ENCODE peak calls at places on chromosome 18, in eight cellular contexts. N is stomach; V is GM19239; G is activated CD8-positive, alpha-beta T cell treated with anti-CD3 and anti-CD28 coated beads, Interleukin-2, amount 10 ng/mL, durations not matched to agents 7 days and 5 days; F is EL; E is SHP77 treated with DMSO at 0.1 percent for 48 hours; Y is hepatocyte; W is brain pericyte. S is an unnamed sample.

GRCh38 chr18:74803769-74804168 is 206.1 kb downstream of the ZNF407 start:
- DNase-seq in Y (no peak), N (no peak), W (no peak), F (no peak), V (no peak), G (no peak), E (no peak), S (no peak)

GRCh38 chr18:54776282-54776977 is 51.8 kb upstream of the RAB27B start:
- DNase-seq in V (no peak), Y (peak; percentile 65), W (peak; percentile 90), N (no peak), G (no peak), F (peak; percentile 98), E (no peak), S (no peak)

GRCh38 chr18:730692-731091 is 18.3 kb upstream of the ENOSF1 start:
- DNase-seq in V (no peak), Y (no peak), G (no peak), W (no peak), E (no peak), F (no peak), N (no peak), S (no peak)

GRCh38 chr18:57648414-57648813 is 26.8 kb upstream of the NARS1 start:
- DNase-seq in W (no peak), N (no peak), E (no peak), Y (no peak), F (no peak), G (no peak), V (no peak), S (no peak)

GRCh38 chr18:79680891-79681339 is 1.3 kb downstream of the CTDP1 start:
- DNase-seq in E (no peak), G (no peak), F (no peak), Y (no peak), V (no peak), N (no peak), W (no peak), S (no peak)

GRCh38 chr18:36194719-36195315 is 7.5 kb downstream of the MOCOS start:
- DNase-seq in G (no peak), E (no peak), N (no peak), W (no peak), Y (no peak), V (no peak), F (no peak), S (no peak)

GRCh38 chr18:58044370-58045264 is 591 bp downstream of the NEDD4L start:
- DNase-seq in G (peak; percentile 47), N (peak; percentile 52), V (peak; percentile 29), F (peak; percentile 64), Y (peak; percentile 63), W (no peak), E (no peak), S (peak; percentile 84)

GRCh38 chr18:62979172-62979571 is 263.8 kb downstream of the PHLPP1 start:
- DNase-seq in Y (no peak), G (no peak), V (no peak), W (peak; percentile 47), F (peak; percentile 78), E (peak; percentile 83), N (peak; percentile 60), S (peak; percentile 86)

GRCh38 chr18:68316636-68317035 is 398.3 kb downstream of the TMX3 start:
- DNase-seq in G (no peak), W (no peak), E (peak; percentile 65), V (no peak), F (peak; percentile 63), Y (no peak), N (no peak), S (peak; percentile 2)

GRCh38 chr18:51135361-51135760 is 62.1 kb downstream of the MEX3C start:
- DNase-seq in E (no peak), W (no peak), G (no peak), N (no peak), V (no peak), Y (no peak), F (peak; percentile 81), S (no peak)

GRCh38 chr18:25349926-25350560 is 1.9 kb downstream of the ZNF521 start:
- DNase-seq in Y (peak; percentile 31), W (no peak), E (no peak), G (no peak), N (no peak), V (no peak), F (peak; percentile 8), S (no peak)

GRCh38 chr18:24544141-24544498 is 83.7 kb downstream of the HRH4 start:
- DNase-seq in W (no peak), N (no peak), Y (peak; percentile 62), V (no peak), E (no peak), G (no peak), F (peak; percentile 15), S (no peak)

GRCh38 chr18:79962835-79963657 is 1.4 kb upstream of the HSBP1L1 start:
- DNase-seq in E (no peak), N (no peak), W (no peak), V (no peak), F (no peak), Y (no peak), G (peak; percentile 45), S (no peak)

GRCh38 chr18:52907522-52907921 is 567.5 kb downstream of the DCC start:
- DNase-seq in N (no peak), V (no peak), Y (no peak), E (no peak), G (no peak), F (no peak), W (no peak), S (no peak)

GRCh38 chr18:48293954-48294893 is 115.0 kb downstream of the ZBTB7C start:
- DNase-seq in G (peak; percentile 5), E (peak; percentile 98), Y (no peak), V (no peak), W (no peak), F (peak; percentile 11), N (no peak), S (peak; percentile 62)

GRCh38 chr18:10231220-10231619 is 223.2 kb upstream of the APCDD1 start:
- DNase-seq in F (no peak), E (no peak), G (no peak), Y (no peak), V (no peak), N (no peak), W (no peak), S (no peak)

GRCh38 chr18:8771930-8772329 is 66.6 kb downstream of the MTCL1 start:
- DNase-seq in G (no peak), W (no peak), E (no peak), Y (no peak), V (no peak), N (peak; percentile 51), F (no peak), S (peak; percentile 12)

GRCh38 chr18:68803371-68803770 is 5.5 kb downstream of the CCDC102B start:
- DNase-seq in G (no peak), N (peak; percentile 36), E (no peak), Y (peak; percentile 17), F (peak; percentile 74), V (no peak), W (peak; percentile 20), S (no peak)

GRCh38 chr18:49178736-49179135 is 228.0 kb upstream of the SMAD7 start:
- DNase-seq in F (peak; percentile 23), W (no peak), G (no peak), Y (peak; percentile 52), V (no peak), E (no peak), N (peak; percentile 34), S (no peak)

GRCh38 chr18:7172611-7173010 is 55.0 kb upstream of the LAMA1 start:
- DNase-seq in G (no peak), W (no peak), N (no peak), F (no peak), E (no peak), Y (no peak), V (no peak), S (no peak)

GRCh38 chr18:11320981-11321380 is 171.6 kb upstream of the PIEZO2 start:
- DNase-seq in Y (no peak), G (no peak), E (no peak), W (no peak), V (no peak), F (peak; percentile 94), N (no peak), S (no peak)

GRCh38 chr18:27184115-27185024 is 738 bp downstream of the CHST9 start:
- DNase-seq in N (no peak), Y (peak; percentile 9), E (no peak), V (peak; percentile 12), F (no peak), G (no peak), W (no peak), S (no peak)

GRCh38 chr18:11323359-11323819 is 174.0 kb upstream of the PIEZO2 start:
- DNase-seq in Y (peak; percentile 68), W (peak; percentile 88), F (peak; percentile 98), V (no peak), G (no peak), N (no peak), E (no peak), S (no peak)

GRCh38 chr18:51151568-51152511 is 45.6 kb downstream of the MEX3C start:
- DNase-seq in F (no peak), E (no peak), V (no peak), Y (no peak), G (peak; percentile 72), N (peak; percentile 35), W (no peak), S (no peak)

GRCh38 chr18:70998490-70998889 is 709.6 kb downstream of the SOCS6 start:
- DNase-seq in E (no peak), V (no peak), Y (no peak), N (no peak), F (no peak), G (no peak), W (no peak), S (no peak)

GRCh38 chr18:35756506-35757117 is 175.1 kb downstream of the GALNT1 start:
- DNase-seq in E (peak; percentile 34), V (peak; percentile 53), W (no peak), Y (peak; percentile 74), N (peak; percentile 40), G (peak; percentile 72), F (peak; percentile 57), S (peak; percentile 47)

GRCh38 chr18:25896178-25896780 is 194.1 kb downstream of the SS18 start:
- DNase-seq in G (peak; percentile 38), Y (peak; percentile 68), F (peak; percentile 56), W (no peak), E (peak; percentile 45), N (no peak), V (peak; percentile 22), S (peak; percentile 8)

GRCh38 chr18:48926420-48926857 is 24.3 kb downstream of the SMAD7 start:
- DNase-seq in G (no peak), E (peak; percentile 70), Y (no peak), W (no peak), F (no peak), V (no peak), N (peak; percentile 58), S (peak; percentile 35)

S was measured in NCI-H510A.